ENCODE peak calls at places on chromosomes 6 and 20, in five cellular contexts. One of them, this sample, is unnamed.

GRCh38 chr20:35502352-35502751 is 27.1 kb downstream of the C20orf173 start:
- DNase-seq in HFFc6: no peak
- DNase-seq in neuronal stem cell: no peak
- DNase-seq in GM03348: no peak
- DNase-seq in NCI-H2081: no peak
- DNase-seq in this sample: no peak

GRCh38 chr6:40256831-40257230 is 322.6 kb upstream of the MOCS1 start:
- DNase-seq in HFFc6: no peak
- DNase-seq in neuronal stem cell: no peak
- DNase-seq in GM03348: no peak
- DNase-seq in NCI-H2081: no peak
- DNase-seq in this sample: no peak

GRCh38 chr20:32325706-32326506 is 32.2 kb upstream of the ASXL1 start:
- DNase-seq in HFFc6: peak
- DNase-seq in neuronal stem cell: no peak
- DNase-seq in GM03348: no peak
- DNase-seq in NCI-H2081: peak
- DNase-seq in this sample: no peak

GRCh38 chr6:21149460-21149859 is 444.1 kb upstream of the SOX4 start:
- DNase-seq in HFFc6: peak
- DNase-seq in neuronal stem cell: no peak
- DNase-seq in GM03348: peak
- DNase-seq in NCI-H2081: no peak
- DNase-seq in this sample: no peak

GRCh38 chr6:18323935-18324707 is 59.8 kb upstream of the DEK start:
- DNase-seq in HFFc6: peak
- DNase-seq in neuronal stem cell: peak
- DNase-seq in GM03348: peak
- DNase-seq in NCI-H2081: peak
- DNase-seq in this sample: peak

GRCh38 chr20:43508106-43508505 is 609 bp downstream of the L3MBTL1 start:
- DNase-seq in HFFc6: no peak
- DNase-seq in neuronal stem cell: no peak
- DNase-seq in GM03348: peak
- DNase-seq in NCI-H2081: no peak
- DNase-seq in this sample: no peak

GRCh38 chr6:18536693-18537092 is 149.5 kb downstream of the RNF144B start:
- DNase-seq in HFFc6: no peak
- DNase-seq in neuronal stem cell: no peak
- DNase-seq in GM03348: no peak
- DNase-seq in NCI-H2081: peak
- DNase-seq in this sample: no peak

GRCh38 chr6:15366003-15366535 is 120.2 kb downstream of the JARID2 start:
- DNase-seq in HFFc6: no peak
- DNase-seq in neuronal stem cell: no peak
- DNase-seq in GM03348: no peak
- DNase-seq in NCI-H2081: no peak
- DNase-seq in this sample: no peak

GRCh38 chr6:110178626-110179405 is 654 bp downstream of the WASF1 start:
- DNase-seq in HFFc6: peak
- DNase-seq in neuronal stem cell: peak
- DNase-seq in GM03348: peak
- DNase-seq in NCI-H2081: peak
- DNase-seq in this sample: peak

GRCh38 chr20:58366016-58366415 is 23.0 kb upstream of the VAPB start:
- DNase-seq in HFFc6: no peak
- DNase-seq in neuronal stem cell: no peak
- DNase-seq in GM03348: no peak
- DNase-seq in NCI-H2081: no peak
- DNase-seq in this sample: no peak

This sample was measured in T-helper 2 cell.